ENCODE peak calls at places on chromosomes 16 and 17, in four cellular contexts. One of them, this sample, is unnamed.

GRCh38 chr17:79791354-79792123 is 5.3 kb downstream of the CBX8 start:
- DNase-seq in GM12892: no peak
- DNase-seq in K562: no peak
- DNase-seq in H1: no peak
- DNase-seq in this sample: no peak

GRCh38 chr16:88424536-88425230 is 28.4 kb upstream of the ZFPM1 start:
- DNase-seq in GM12892: no peak
- DNase-seq in K562: no peak
- DNase-seq in H1: no peak
- DNase-seq in this sample: no peak

GRCh38 chr16:88985521-88985920 is 8.5 kb upstream of the CBFA2T3 start:
- DNase-seq in GM12892: no peak
- DNase-seq in K562: no peak
- DNase-seq in H1: no peak
- DNase-seq in this sample: no peak

GRCh38 chr16:11497329-11497805 is 89.4 kb downstream of the LITAF start:
- DNase-seq in GM12892: no peak
- DNase-seq in K562: no peak
- DNase-seq in H1: peak
- DNase-seq in this sample: no peak

GRCh38 chr16:73058616-73059409 is 10.9 kb upstream of the ZFHX3 start:
- DNase-seq in GM12892: no peak
- DNase-seq in K562: peak
- DNase-seq in H1: peak
- DNase-seq in this sample: peak

GRCh38 chr17:3935140-3935542 is 18.9 kb upstream of the P2RX1 start:
- DNase-seq in GM12892: no peak
- DNase-seq in K562: peak
- DNase-seq in H1: peak
- DNase-seq in this sample: peak

GRCh38 chr16:49431040-49431439 is 57.4 kb downstream of the C16orf78 start:
- DNase-seq in GM12892: no peak
- DNase-seq in K562: no peak
- DNase-seq in H1: no peak
- DNase-seq in this sample: no peak

GRCh38 chr17:5832886-5833285 is 237.3 kb upstream of the WSCD1 start:
- DNase-seq in GM12892: no peak
- DNase-seq in K562: no peak
- DNase-seq in H1: no peak
- DNase-seq in this sample: no peak

GRCh38 chr17:8475820-8476219 is 40.1 kb downstream of the NDEL1 start:
- DNase-seq in GM12892: no peak
- DNase-seq in K562: no peak
- DNase-seq in H1: no peak
- DNase-seq in this sample: no peak

GRCh38 chr17:1153795-1154546 is 25.8 kb downstream of the ABR start:
- DNase-seq in GM12892: no peak
- DNase-seq in K562: peak
- DNase-seq in H1: peak
- DNase-seq in this sample: no peak

GRCh38 chr17:9878791-9879525 is 26.1 kb downstream of the RCVRN start:
- DNase-seq in GM12892: no peak
- DNase-seq in K562: no peak
- DNase-seq in H1: no peak
- DNase-seq in this sample: no peak

GRCh38 chr16:83967091-83967490 is 953 bp upstream of the NECAB2 start:
- DNase-seq in GM12892: no peak
- DNase-seq in K562: no peak
- DNase-seq in H1: no peak
- DNase-seq in this sample: no peak

GRCh38 chr16:72560617-72561016 is 388.7 kb upstream of the PMFBP1 start:
- DNase-seq in GM12892: no peak
- DNase-seq in K562: no peak
- DNase-seq in H1: no peak
- DNase-seq in this sample: no peak

GRCh38 chr16:12097523-12098428 is 121.2 kb downstream of the SNX29 start:
- DNase-seq in GM12892: no peak
- DNase-seq in K562: peak
- DNase-seq in H1: no peak
- DNase-seq in this sample: no peak

GRCh38 chr17:77462101-77462500 is 321.3 kb downstream of the SEC14L1 start:
- DNase-seq in GM12892: no peak
- DNase-seq in K562: no peak
- DNase-seq in H1: no peak
- DNase-seq in this sample: no peak

DNA sequence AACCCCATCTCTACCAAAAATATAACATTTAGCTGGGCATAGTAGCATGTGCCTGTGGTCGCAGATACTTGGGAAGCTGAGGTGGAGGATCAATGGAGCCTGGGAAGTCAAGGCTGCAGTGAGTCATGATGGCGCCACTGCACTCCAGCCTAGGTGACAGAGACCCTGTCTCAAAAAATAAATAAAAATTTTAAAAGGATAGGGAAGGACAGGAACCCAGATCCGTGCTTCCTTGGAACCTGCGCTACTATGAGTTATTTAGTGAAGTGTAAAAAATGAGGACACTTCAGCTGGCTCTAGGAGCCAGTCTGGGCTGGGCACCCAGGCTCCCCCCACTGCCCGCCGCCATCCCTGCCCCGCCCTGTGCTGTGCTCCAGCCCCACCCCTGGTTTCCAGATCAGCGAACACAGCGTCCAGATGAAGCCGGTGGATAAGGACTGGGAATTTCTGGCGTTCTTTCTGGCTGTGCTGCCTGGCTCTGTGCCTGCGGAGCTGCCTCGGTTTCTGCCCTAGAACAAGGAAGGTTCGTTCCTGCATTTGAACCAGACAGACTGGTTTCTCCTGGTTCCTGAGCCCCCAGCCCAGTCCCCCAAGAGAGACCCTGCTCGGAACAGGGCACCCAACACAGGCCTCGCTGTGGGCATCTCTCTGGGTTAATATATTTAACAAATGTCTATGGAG is 18.5 kb downstream of the PLLP start:
- DNase-seq in GM12892: no peak
- DNase-seq in K562: peak
- DNase-seq in H1: no peak
- DNase-seq in this sample: no peak
- TF ChIP-seq TAF1 in GM12892: no peak
- TF ChIP-seq TAF1 in K562: no peak
- TF ChIP-seq TAF1 in H1: no peak
- TF ChIP-seq TAF1 in this sample: no peak

GRCh38 chr16:4338125-4338582 is 13.0 kb downstream of the PAM16 start:
- DNase-seq in GM12892: no peak
- DNase-seq in K562: no peak
- DNase-seq in H1: no peak
- DNase-seq in this sample: no peak

GRCh38 chr16:4336701-4337539 is 14.2 kb downstream of the PAM16 start:
- DNase-seq in GM12892: no peak
- DNase-seq in K562: no peak
- DNase-seq in H1: no peak
- DNase-seq in this sample: no peak

GRCh38 chr16:4339455-4339854 is 11.7 kb downstream of the PAM16 start:
- DNase-seq in GM12892: no peak
- DNase-seq in K562: no peak
- DNase-seq in H1: no peak
- DNase-seq in this sample: no peak

GRCh38 chr16:4338712-4339299 is 12.3 kb downstream of the PAM16 start:
- DNase-seq in GM12892: no peak
- DNase-seq in K562: no peak
- DNase-seq in H1: no peak
- DNase-seq in this sample: no peak

DNA sequence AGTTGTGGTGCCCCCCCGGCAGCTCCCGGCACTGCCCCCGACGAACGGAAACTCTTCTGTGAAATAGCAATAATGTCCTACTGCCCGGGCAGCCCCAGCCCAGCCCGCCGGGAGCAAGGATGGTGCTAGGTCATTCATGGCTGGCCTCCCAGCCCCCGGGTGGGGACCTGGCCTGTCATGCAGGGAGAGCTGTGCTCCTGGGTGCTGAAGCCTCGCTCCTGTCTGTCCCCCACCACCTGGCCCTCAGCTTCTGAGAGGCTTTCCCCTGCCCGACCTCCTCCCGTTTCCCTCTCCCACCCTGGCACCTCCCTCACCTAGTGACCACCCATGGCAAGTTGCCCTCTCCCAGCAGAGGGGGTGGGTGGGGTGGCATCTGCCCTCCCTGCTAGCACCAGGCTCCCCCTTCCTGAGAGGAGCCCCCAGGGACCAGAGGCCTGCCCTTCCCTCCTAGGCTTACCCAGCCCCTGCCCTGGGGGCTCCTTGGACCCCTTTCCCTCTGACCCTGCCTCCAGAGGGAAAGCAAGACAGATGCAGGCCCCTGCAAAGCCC is 13.5 kb downstream of the PAM16 start:
- DNase-seq in GM12892: no peak
- DNase-seq in K562: no peak
- DNase-seq in H1: no peak
- DNase-seq in this sample: no peak
- TF ChIP-seq POLR2A in GM12892: no peak
- TF ChIP-seq POLR2A in K562: no peak
- TF ChIP-seq POLR2A in H1: peak
- TF ChIP-seq POLR2A in this sample: no peak

GRCh38 chr17:49728425-49728824 is 20.7 kb upstream of the SLC35B1 start:
- DNase-seq in GM12892: no peak
- DNase-seq in K562: no peak
- DNase-seq in H1: no peak
- DNase-seq in this sample: no peak

GRCh38 chr17:49729074-49729473 is 21.3 kb upstream of the SLC35B1 start:
- DNase-seq in GM12892: no peak
- DNase-seq in K562: no peak
- DNase-seq in H1: no peak
- DNase-seq in this sample: no peak

GRCh38 chr17:49727353-49727752 is 19.6 kb upstream of the SLC35B1 start:
- DNase-seq in GM12892: no peak
- DNase-seq in K562: no peak
- DNase-seq in H1: no peak
- DNase-seq in this sample: no peak

GRCh38 chr17:49730787-49731441 is 23.1 kb upstream of the SLC35B1 start:
- DNase-seq in GM12892: no peak
- DNase-seq in K562: no peak
- DNase-seq in H1: no peak
- DNase-seq in this sample: no peak

DNA sequence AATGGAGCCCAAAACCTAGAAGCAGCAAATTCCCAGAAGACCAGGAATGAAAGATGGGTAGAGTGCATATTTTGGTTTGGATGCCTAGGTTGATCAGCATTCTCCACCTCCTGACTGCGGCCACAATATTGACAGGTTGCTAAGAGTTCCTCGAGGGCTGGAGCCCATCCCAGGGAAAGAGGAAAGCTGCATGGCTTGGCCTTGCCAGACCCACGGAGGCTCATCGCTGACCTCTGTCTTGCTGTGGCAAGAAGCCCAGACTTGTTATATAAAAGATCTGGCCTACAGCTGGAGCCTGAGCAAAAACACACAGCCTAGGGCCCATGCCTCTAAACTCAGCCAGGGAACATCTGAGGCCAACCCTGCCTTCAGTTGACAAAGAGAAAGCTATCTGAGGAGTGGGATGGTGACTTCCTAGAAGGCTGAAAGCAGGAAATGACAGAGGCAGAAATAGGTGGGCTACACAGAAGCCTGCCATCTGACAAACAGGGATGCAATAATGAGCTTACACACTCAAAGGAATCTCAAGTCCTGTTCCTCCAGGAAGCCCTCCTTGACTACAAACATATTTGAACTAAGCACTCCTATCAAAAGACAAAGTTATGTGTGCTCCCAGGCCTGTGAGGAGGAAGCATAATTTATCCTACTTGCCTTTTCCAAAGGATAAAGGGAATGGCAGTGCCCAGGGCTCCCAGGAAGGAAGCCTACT is 22.5 kb upstream of the SLC35B1 start:
- DNase-seq in GM12892: no peak
- DNase-seq in K562: no peak
- DNase-seq in H1: no peak
- DNase-seq in this sample: no peak
- TF ChIP-seq TAF1 in GM12892: no peak
- TF ChIP-seq TAF1 in K562: no peak
- TF ChIP-seq TAF1 in H1: no peak
- TF ChIP-seq TAF1 in this sample: no peak

GRCh38 chr17:54945246-54945645 is 23.2 kb downstream of the COX11 start:
- DNase-seq in GM12892: no peak
- DNase-seq in K562: no peak
- DNase-seq in H1: no peak
- DNase-seq in this sample: no peak
- TF ChIP-seq POLR2A in GM12892: no peak
- TF ChIP-seq POLR2A in K562: no peak
- TF ChIP-seq POLR2A in H1: no peak
- TF ChIP-seq POLR2A in this sample: no peak

DNA sequence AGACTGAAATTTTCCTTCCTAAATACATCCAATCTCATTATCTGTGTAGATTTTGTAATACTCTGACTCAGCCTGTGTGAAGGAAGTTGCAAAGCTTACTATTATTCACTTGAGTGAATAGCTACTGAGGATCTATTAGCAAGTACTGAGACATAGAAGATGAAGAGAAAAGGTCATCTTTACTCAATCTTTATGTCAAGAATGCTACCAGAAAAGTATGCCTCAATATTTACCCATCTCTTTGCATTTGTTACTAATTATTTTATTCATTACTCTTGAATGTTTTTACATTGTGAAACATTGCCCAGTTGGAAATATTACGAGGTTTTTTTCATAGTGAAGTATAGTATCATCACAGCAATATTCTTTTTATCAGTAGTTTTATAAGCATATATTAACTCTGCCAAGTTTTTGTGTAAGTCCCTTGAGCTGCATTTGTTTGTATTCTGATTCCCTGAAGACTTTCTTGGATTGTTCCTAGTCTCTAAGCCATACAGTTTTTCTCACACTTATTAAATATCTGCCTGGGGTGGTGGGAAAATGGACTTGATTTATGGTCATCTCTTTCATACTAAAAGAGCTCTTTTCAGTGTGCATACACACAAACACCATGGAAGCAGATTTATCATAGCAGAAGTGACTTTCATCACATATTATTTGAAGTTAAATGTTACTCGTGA is 110.4 kb downstream of the MRTFB start:
- DNase-seq in GM12892: no peak
- DNase-seq in K562: no peak
- DNase-seq in H1: no peak
- DNase-seq in this sample: no peak
- TF ChIP-seq TAF1 in GM12892: no peak
- TF ChIP-seq TAF1 in K562: no peak
- TF ChIP-seq TAF1 in H1: no peak
- TF ChIP-seq TAF1 in this sample: no peak

GRCh38 chr17:45894022-45894784 is at the start of gene MAPT:
- DNase-seq in GM12892: peak
- DNase-seq in K562: peak
- DNase-seq in H1: peak
- DNase-seq in this sample: peak
- TF ChIP-seq POLR2A in GM12892: no peak
- TF ChIP-seq POLR2A in K562: no peak
- TF ChIP-seq POLR2A in H1: peak
- TF ChIP-seq POLR2A in this sample: no peak

GRCh38 chr17:35868791-35869190 is at the start of gene HEATR9:
- DNase-seq in GM12892: no peak
- DNase-seq in K562: no peak
- DNase-seq in H1: no peak
- DNase-seq in this sample: no peak
- TF ChIP-seq TAF1 in GM12892: no peak
- TF ChIP-seq TAF1 in K562: no peak
- TF ChIP-seq TAF1 in H1: no peak
- TF ChIP-seq TAF1 in this sample: no peak